ENCODE peak calls at places on chromosomes 13 and 19, in eight cellular contexts. X is HCT116; D is AG10803; R is brain microvascular endothelial cell; Y is CD8-positive, alpha-beta memory T cell; O is uterus; V is right atrium auricular region; U is cardiac muscle cell. W is an unnamed sample.

GRCh38 chr13:110914293-110915056 is 394 bp downstream of the ANKRD10 start:
- DNase-seq in X (no peak), R (peak), Y (peak), D (peak), O (peak), U (peak), V (peak), W (peak)

GRCh38 chr19:38702278-38702677 is 42.0 kb downstream of the CAPN12 start:
- DNase-seq in D (no peak), Y (no peak), X (no peak), R (no peak), V (no peak), U (no peak), O (no peak), W (no peak)

GRCh38 chr13:50898338-50898737 is 11.3 kb upstream of the RNASEH2B start:
- DNase-seq in U (no peak), Y (no peak), R (no peak), V (no peak), X (no peak), D (no peak), O (no peak), W (no peak)

GRCh38 chr13:40665061-40665753 is 1.2 kb downstream of the FOXO1 start:
- DNase-seq in Y (peak), U (no peak), X (no peak), D (no peak), R (no peak), O (peak), V (no peak), W (peak)

GRCh38 chr13:28423010-28423409 is 71.9 kb downstream of the FLT1 start:
- DNase-seq in O (no peak), U (no peak), D (no peak), X (no peak), V (no peak), R (no peak), Y (no peak), W (no peak)

GRCh38 chr13:100798739-100799361 is 124.3 kb upstream of the TMTC4 start:
- DNase-seq in U (no peak), O (no peak), D (no peak), Y (no peak), X (no peak), V (no peak), R (no peak), W (peak)

GRCh38 chr13:44930907-44931676 is 58.2 kb downstream of the NUFIP1 start:
- DNase-seq in D (peak), U (peak), X (no peak), O (no peak), V (no peak), R (peak), Y (no peak), W (no peak)

GRCh38 chr13:42946927-42947326 is 45.1 kb downstream of the EPSTI1 start:
- DNase-seq in D (peak), R (peak), V (no peak), U (peak), O (no peak), Y (no peak), X (no peak), W (no peak)

GRCh38 chr13:41916173-41916954 is 44.5 kb downstream of the VWA8 start:
- DNase-seq in R (peak), D (peak), O (no peak), Y (no peak), U (peak), X (no peak), V (no peak), W (peak)

GRCh38 chr19:18617562-18617961 is 4.9 kb downstream of the TMEM59L start:
- DNase-seq in D (no peak), R (no peak), O (no peak), U (no peak), Y (no peak), V (no peak), X (no peak), W (no peak)
- H3K4me3 ChIP-seq in D (no peak), R (no peak), O (no peak), U (no peak), Y (no peak), V (no peak), X (no peak), W (no peak)

GRCh38 chr19:2524361-2524839 is 48.5 kb downstream of the GADD45B start:
- DNase-seq in U (no peak), O (no peak), Y (no peak), R (no peak), X (no peak), D (no peak), V (no peak), W (no peak)
- H3K4me3 ChIP-seq in U (no peak), O (no peak), Y (no peak), R (no peak), X (no peak), D (no peak), V (no peak), W (no peak)

DNA sequence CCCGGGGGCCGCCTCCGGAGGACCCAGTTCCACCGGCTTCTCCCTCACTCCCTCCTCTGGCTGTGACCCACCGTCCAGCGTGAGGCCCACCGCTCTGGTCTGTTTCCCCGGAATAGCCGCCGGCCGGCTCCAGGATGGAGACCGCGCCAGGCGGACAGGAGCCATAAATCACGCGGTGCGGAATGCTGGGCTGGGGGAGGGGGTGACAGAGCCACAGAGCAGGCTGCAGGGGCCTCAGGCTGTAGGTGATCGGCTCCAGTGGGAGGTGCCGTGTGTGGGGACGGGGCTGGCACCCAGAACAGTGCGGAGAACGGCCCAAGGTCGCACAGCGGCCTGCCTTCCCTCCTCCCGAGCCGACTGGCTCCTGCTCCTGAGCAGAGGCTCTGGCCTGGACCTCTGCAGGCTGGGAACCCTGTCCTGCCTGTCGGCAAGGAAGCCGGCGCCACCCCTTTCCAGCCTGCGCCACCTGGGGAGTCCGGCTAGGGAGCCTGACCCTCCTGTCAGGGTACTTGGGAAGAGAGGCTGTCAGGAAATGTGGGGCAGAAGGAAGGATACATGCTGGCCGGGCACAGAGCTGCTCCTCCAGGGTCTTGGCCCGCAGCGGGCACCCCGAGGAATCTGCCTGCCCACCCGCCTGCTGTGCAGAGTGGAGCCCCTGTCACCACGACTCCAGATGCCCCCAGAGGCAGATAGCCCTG is 8.3 kb downstream of the PIAS4 start:
- DNase-seq in U (no peak), X (no peak), R (no peak), V (no peak), Y (no peak), O (peak), D (no peak), W (no peak)
- H3K4me3 ChIP-seq in U (no peak), X (no peak), R (no peak), V (no peak), Y (no peak), O (no peak), D (no peak), W (no peak)

GRCh38 chr19:51258165-51258564 is 7.3 kb downstream of the SIGLECL1 start:
- DNase-seq in X (no peak), D (no peak), Y (no peak), U (no peak), R (no peak), V (no peak), O (no peak), W (no peak)
- H3K4me3 ChIP-seq in X (no peak), D (no peak), Y (no peak), U (no peak), R (no peak), V (no peak), O (no peak), W (no peak)

GRCh38 chr19:51259348-51260245 is 8.7 kb downstream of the SIGLECL1 start:
- DNase-seq in R (peak), X (peak), V (no peak), U (peak), D (peak), O (no peak), Y (no peak), W (peak)

GRCh38 chr19:51257471-51257870 is 6.6 kb downstream of the SIGLECL1 start:
- DNase-seq in Y (no peak), R (no peak), V (no peak), O (no peak), X (no peak), D (no peak), U (no peak), W (no peak)

GRCh38 chr19:51263808-51264207 is 12.9 kb downstream of the SIGLECL1 start:
- DNase-seq in V (no peak), Y (no peak), X (no peak), O (no peak), D (no peak), R (no peak), U (no peak), W (no peak)

GRCh38 chr19:51256053-51256682 is 5.3 kb downstream of the SIGLECL1 start:
- DNase-seq in Y (no peak), X (no peak), V (no peak), O (no peak), D (no peak), U (no peak), R (no peak), W (no peak)

GRCh38 chr19:51258761-51259160 is 7.9 kb downstream of the SIGLECL1 start:
- DNase-seq in X (no peak), O (no peak), R (no peak), Y (no peak), D (no peak), U (no peak), V (no peak), W (no peak)
- H3K4me3 ChIP-seq in X (no peak), O (no peak), R (no peak), Y (no peak), D (no peak), U (no peak), V (no peak), W (no peak)

DNA sequence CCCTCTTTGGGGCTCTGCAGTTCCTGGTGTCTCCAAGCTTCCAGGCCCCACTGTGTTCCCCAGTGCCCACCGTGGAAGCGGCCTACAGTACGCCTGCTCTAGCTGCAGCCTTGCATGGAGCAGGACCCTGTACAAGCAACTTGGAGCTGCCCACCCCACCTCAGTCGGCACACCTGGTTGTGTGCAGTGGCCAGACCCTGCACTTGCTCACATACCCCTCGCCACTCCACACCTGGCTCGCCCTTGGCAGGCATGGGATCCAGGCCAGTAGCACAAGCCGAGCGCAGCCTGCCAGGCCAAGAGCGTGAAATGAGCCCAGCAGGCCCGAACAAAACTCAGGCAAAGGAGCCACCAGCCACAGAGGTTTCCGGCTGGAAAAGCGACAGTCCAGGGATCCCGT is 36.4 kb downstream of the ANKRD27 start:
- DNase-seq in V (no peak), O (no peak), U (no peak), D (no peak), R (no peak), X (no peak), Y (no peak), W (no peak)
- H3K4me3 ChIP-seq in V (no peak), O (no peak), U (no peak), D (no peak), R (no peak), X (no peak), Y (no peak), W (no peak)

DNA sequence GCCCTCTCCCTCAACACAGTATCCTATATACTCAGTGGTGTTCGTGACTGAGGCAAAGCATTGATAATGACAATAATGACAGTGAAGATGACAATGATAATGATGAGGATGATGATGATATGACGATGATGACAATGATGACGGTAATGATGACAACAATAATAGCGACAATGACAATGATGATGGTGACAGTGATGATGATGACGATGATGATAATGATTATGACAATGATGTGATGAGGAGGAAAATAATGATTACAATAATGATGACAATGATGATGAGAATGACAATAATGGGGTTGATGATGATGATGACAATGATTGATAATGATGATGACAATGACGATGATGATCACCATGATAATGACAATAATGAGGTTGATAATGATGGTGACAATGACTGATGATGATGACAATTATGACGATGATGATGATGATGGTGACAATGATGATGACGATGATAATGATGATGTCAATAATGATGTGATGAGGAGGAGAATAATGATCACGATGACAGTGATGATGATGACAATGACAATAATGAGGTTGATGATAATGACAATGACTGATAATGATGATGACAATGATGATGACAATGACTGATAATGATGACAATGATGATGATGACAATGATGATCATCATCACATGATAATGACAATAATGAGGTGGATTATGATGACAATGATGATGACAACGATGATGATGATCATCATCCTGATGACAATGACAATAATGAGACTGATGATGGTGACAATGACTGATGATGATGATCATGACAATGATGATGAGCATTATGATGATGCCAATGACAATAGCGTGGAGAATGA is 16.7 kb downstream of the ELSPBP1 start:
- DNase-seq in D (no peak), Y (no peak), X (no peak), V (no peak), U (no peak), O (no peak), R (no peak), W (no peak)
- H3K4me3 ChIP-seq in D (no peak), Y (no peak), X (no peak), V (no peak), U (no peak), O (no peak), R (no peak), W (no peak)